ENCODE peak calls at places on chromosomes 4 and X, in eight cellular contexts. I is NCI-H1417, R is KBM-7, E is epithelial cell of esophagus, A is endothelial cell, C is Right ventricle myocardium superior, V is iPS-NIHi11, Y is HEK293T. F is an unnamed sample.

GRCh38 chr4:176610594-176610993 is 182.1 kb downstream of the VEGFC start:
- DNase-seq in V (no peak), A (no peak), E (no peak), R (no peak), I (no peak), C (no peak), Y (no peak), F (no peak)

GRCh38 chrX:39772057-39772832 is 325.5 kb downstream of the BCOR start:
- DNase-seq in C (no peak), Y (peak), E (peak), I (peak), R (peak), V (peak), A (peak), F (peak)

GRCh38 chr4:140049024-140049923 is 104.7 kb downstream of the MAML3 start:
- DNase-seq in C (peak), R (peak), V (peak), E (peak), Y (peak), A (peak), I (peak), F (no peak)

GRCh38 chrX:24574743-24575142 is 72.4 kb downstream of the PCYT1B start:
- DNase-seq in C (no peak), I (no peak), R (no peak), E (no peak), Y (no peak), V (no peak), A (no peak), F (no peak)

GRCh38 chr4:37998225-37998624 is 38.0 kb downstream of the PTTG2 start:
- DNase-seq in C (no peak), I (no peak), E (no peak), Y (no peak), V (no peak), R (no peak), A (no peak), F (peak)

GRCh38 chr4:78656968-78657445 is 105.4 kb downstream of the ANXA3 start:
- DNase-seq in Y (no peak), E (no peak), R (peak), V (no peak), C (no peak), A (no peak), I (no peak), F (no peak)

GRCh38 chr4:82905205-82905604 is 4.7 kb downstream of the THAP9 start:
- DNase-seq in C (no peak), A (no peak), V (no peak), E (peak), I (no peak), R (no peak), Y (no peak), F (no peak)

GRCh38 chr4:78166582-78166981 is 109.5 kb downstream of the FRAS1 start:
- DNase-seq in Y (no peak), I (peak), A (no peak), R (peak), V (no peak), C (no peak), E (no peak), F (peak)

GRCh38 chr4:33924239-33924638 is 2320.1 kb downstream of the ARAP2 start:
- DNase-seq in R (no peak), I (no peak), C (no peak), A (no peak), Y (peak), V (peak), E (peak), F (peak)

GRCh38 chr4:56321246-56321645 is 66.0 kb downstream of the AASDH start:
- DNase-seq in E (no peak), V (no peak), Y (no peak), C (no peak), R (no peak), I (no peak), A (no peak), F (no peak)

GRCh38 chr4:2946812-2947600 is 16.2 kb downstream of the NOP14 start:
- DNase-seq in I (no peak), E (no peak), V (no peak), C (no peak), Y (no peak), R (no peak), A (no peak), F (no peak)

GRCh38 chr4:84966382-84967291 is at the start of gene WDFY3:
- DNase-seq in R (peak), V (peak), A (peak), E (peak), C (peak), Y (peak), I (peak), F (peak)

GRCh38 chr4:80240976-80241375 is 25.5 kb upstream of the FGF5 start:
- DNase-seq in E (peak), C (no peak), I (no peak), Y (no peak), R (no peak), A (no peak), V (no peak), F (no peak)

GRCh38 chrX:21645437-21646220 is 12.5 kb downstream of the KLHL34 start:
- DNase-seq in A (no peak), E (no peak), V (no peak), Y (no peak), R (no peak), I (no peak), C (no peak), F (no peak)